ENCODE peak calls at places on chromosomes 16 and 17, in eight cellular contexts. P is prostate gland; Z is activated naive CD8-positive, alpha-beta T cell treated with anti-CD3 and anti-CD28 coated beads, Interleukin-2, amount 50 U/mL, for 16 hours; W is stimulated activated CD8-positive, alpha-beta memory T cell treated with anti-CD3 and anti-CD28 coated beads, Interleukin-4, amount 100 ng/mL, for 24 hours; C is NCI-H2107; A is T-helper 17 cell; H is HepG2; B is T-helper 1 cell. U is an unnamed sample.

GRCh38 chr16:51898872-51899271 is 648.1 kb downstream of the TOX3 start:
- DNase-seq in H (no peak), P (no peak), A (no peak), W (no peak), Z (no peak), B (no peak), C (no peak), U (no peak)

GRCh38 chr16:59195242-59195641 is 461.1 kb upstream of the GOT2 start:
- DNase-seq in Z (no peak), A (no peak), B (no peak), W (no peak), P (no peak), H (no peak), C (no peak), U (no peak)

GRCh38 chr16:72992142-72992601 is 55.8 kb downstream of the ZFHX3 start:
- DNase-seq in B (no peak), C (no peak), W (no peak), Z (no peak), A (no peak), H (no peak), P (no peak), U (no peak)

GRCh38 chr16:87198881-87199280 is 118.3 kb downstream of the C16orf95 start:
- DNase-seq in B (no peak), Z (no peak), H (no peak), C (no peak), A (no peak), W (no peak), P (no peak), U (no peak)

GRCh38 chr16:70254095-70254964 is 2.6 kb upstream of the EXOSC6 start:
- DNase-seq in P (no peak), A (no peak), B (no peak), H (no peak), C (no peak), Z (no peak), W (no peak), U (no peak)

GRCh38 chr17:9875441-9875840 is 29.6 kb downstream of the RCVRN start:
- DNase-seq in W (no peak), Z (no peak), C (no peak), H (no peak), B (no peak), P (no peak), A (no peak), U (no peak)

GRCh38 chr17:36034127-36034526 is 16.4 kb upstream of the CCL23 start:
- DNase-seq in A (no peak), Z (no peak), P (no peak), B (no peak), H (no peak), W (no peak), C (no peak), U (no peak)

GRCh38 chr17:58369214-58370031 is 17.4 kb upstream of the SUPT4H1 start:
- DNase-seq in H (peak; percentile 97), P (no peak), Z (no peak), W (no peak), B (no peak), C (no peak), A (no peak), U (no peak)

GRCh38 chr17:42674755-42675347 is 1.9 kb downstream of the PLEKHH3 start:
- DNase-seq in C (no peak), Z (no peak), P (peak; percentile 22), H (no peak), A (no peak), W (no peak), B (no peak), U (no peak)

GRCh38 chr17:4332296-4332970 is 34.0 kb downstream of the UBE2G1 start:
- DNase-seq in Z (no peak), P (no peak), A (no peak), H (no peak), C (no peak), W (no peak), B (no peak), U (no peak)

GRCh38 chr17:40157972-40158371 is 17.6 kb downstream of the CASC3 start:
- DNase-seq in A (no peak), P (no peak), C (no peak), W (no peak), H (no peak), B (no peak), Z (no peak), U (no peak)

GRCh38 chr16:1078579-1079021 is 6.1 kb downstream of the SSTR5 start:
- DNase-seq in C (no peak), W (no peak), A (no peak), Z (no peak), P (peak; percentile 91), B (no peak), H (peak; percentile 91), U (no peak)

GRCh38 chr17:681738-682137 is 32.9 kb downstream of the VPS53 start:
- DNase-seq in B (no peak), W (no peak), P (no peak), A (no peak), H (no peak), Z (no peak), C (no peak), U (no peak)

GRCh38 chr17:16473286-16474011 is 18.5 kb downstream of the LRRC75A start:
- DNase-seq in B (no peak), C (no peak), A (no peak), H (no peak), Z (no peak), P (no peak), W (no peak), U (no peak)

GRCh38 chr16:58474296-58474695 is 25.6 kb upstream of the NDRG4 start:
- DNase-seq in P (no peak), Z (no peak), B (no peak), C (no peak), A (no peak), W (no peak), H (no peak), U (no peak)

GRCh38 chr17:56891751-56892150 is 22.1 kb downstream of the TRIM25 start:
- DNase-seq in W (peak; percentile 43), A (peak; percentile 23), H (no peak), B (peak; percentile 36), C (no peak), Z (peak; percentile 37), P (no peak), U (peak; percentile 64)

GRCh38 chr16:58411736-58412614 is 19.7 kb downstream of the GINS3 start:
- DNase-seq in C (no peak), A (no peak), Z (no peak), W (no peak), B (no peak), H (no peak), P (no peak), U (no peak)

GRCh38 chr16:67277294-67277998 is 1.9 kb upstream of the PLEKHG4 start:
- DNase-seq in H (peak; percentile 35), P (no peak), A (no peak), Z (no peak), C (no peak), W (no peak), B (no peak), U (no peak)

GRCh38 chr16:4390266-4391260 is 18.9 kb downstream of the VASN start:
- DNase-seq in H (no peak), P (no peak), Z (no peak), W (no peak), C (no peak), A (no peak), B (no peak), U (no peak)

GRCh38 chr16:67844441-67844840 is 2.3 kb upstream of the NUTF2 start:
- DNase-seq in B (no peak), H (no peak), P (no peak), W (no peak), C (no peak), A (no peak), Z (no peak), U (no peak)

GRCh38 chr17:20896153-20896649 is 146.6 kb downstream of the USP22 start:
- DNase-seq in P (no peak), B (peak; percentile 3), H (no peak), Z (no peak), C (no peak), W (peak; percentile 16), A (no peak), U (peak; percentile 29)

GRCh38 chr16:4505356-4506153 is 29.4 kb downstream of the HMOX2 start:
- DNase-seq in Z (peak; percentile 11), H (no peak), A (peak; percentile 62), B (peak; percentile 72), C (no peak), P (no peak), W (peak; percentile 25), U (peak; percentile 59)

GRCh38 chr16:868846-869822 is 68.6 kb upstream of the GNG13 start:
- DNase-seq in Z (no peak), W (no peak), A (no peak), C (no peak), H (no peak), P (no peak), B (no peak), U (no peak)

GRCh38 chr17:61312406-61313295 is 87.0 kb upstream of the TBX2 start:
- DNase-seq in H (no peak), A (no peak), C (no peak), W (no peak), B (no peak), Z (no peak), P (no peak), U (no peak)

GRCh38 chr17:36703860-36704266 is 102.5 kb downstream of the MRM1 start:
- DNase-seq in P (peak; percentile 33), B (peak; percentile 25), W (peak; percentile 15), Z (no peak), C (no peak), A (peak; percentile 19), H (no peak), U (peak; percentile 50)

GRCh38 chr17:17724991-17725852 is 44.0 kb downstream of the RAI1 start:
- DNase-seq in Z (no peak), W (no peak), H (no peak), A (no peak), P (no peak), C (no peak), B (no peak), U (no peak)

GRCh38 chr17:70956731-70957130 is 787.4 kb downstream of the KCNJ2 start:
- DNase-seq in B (no peak), Z (no peak), C (no peak), H (no peak), P (no peak), W (no peak), A (no peak), U (no peak)

GRCh38 chr17:10316986-10317834 is 55.6 kb downstream of the MYH13 start:
- DNase-seq in H (peak; percentile 20), P (peak; percentile 33), B (no peak), Z (peak; percentile 6), A (no peak), C (no peak), W (no peak), U (peak; percentile 19)

GRCh38 chr16:70430667-70431536 is 8.0 kb downstream of the ST3GAL2 start:
- DNase-seq in C (no peak), B (peak; percentile 56), A (peak; percentile 50), W (peak; percentile 33), H (peak; percentile 48), P (no peak), Z (peak; percentile 18), U (peak; percentile 62)